ENCODE peak calls at places on chromosomes 6 and 20, in five cellular contexts. M is PC-3, D is ascending aorta, G is uterus, A is Caco-2. J is an unnamed sample. For H3K4me1, the result is how much of the 10 kb centered on the place peaks cover.

GRCh38 chr6:149545258-149545753 is 537 bp downstream of the PPIL4 start:
- DNase-seq in G (peak), D (peak), M (peak), A (peak), J (peak)

GRCh38 chr6:47476794-47477496 is 644 bp upstream of the CD2AP start:
- DNase-seq in A (no peak), D (no peak), M (peak), G (no peak), J (no peak)

GRCh38 chr6:2412731-2413130 is 167.3 kb upstream of the GMDS start:
- DNase-seq in A (no peak), M (peak), G (no peak), D (no peak), J (no peak)

GRCh38 chr20:9520096-9520495 is 5.7 kb downstream of the LAMP5 start:
- DNase-seq in A (no peak), D (no peak), G (no peak), M (no peak), J (no peak)

GRCh38 chr6:127477648-127478047 is 18.5 kb upstream of the KIAA0408 start:
- DNase-seq in G (no peak), A (no peak), D (no peak), M (no peak), J (peak)

GRCh38 chr6:134177753-134178229 is 125.4 kb upstream of the SLC2A12 start:
- DNase-seq in M (no peak), D (no peak), A (no peak), G (peak), J (peak)

GRCh38 chr6:134642217-134642616 is 307.7 kb downstream of the ALDH8A1 start:
- DNase-seq in M (no peak), D (no peak), G (no peak), A (no peak), J (no peak)

GRCh38 chr20:45911486-45912343 is at the start of gene PLTP:
- DNase-seq in D (peak), G (peak), M (peak), A (peak), J (no peak)

GRCh38 chr6:154829970-154830369 is 96.8 kb downstream of the SCAF8 start:
- DNase-seq in D (no peak), M (no peak), G (no peak), A (no peak), J (no peak)

GRCh38 chr20:4070323-4071176 is 55.2 kb upstream of the RNF24 start:
- DNase-seq in D (peak), M (no peak), A (no peak), G (no peak), J (no peak)

GRCh38 chr20:4067600-4068261 is 52.4 kb upstream of the RNF24 start:
- DNase-seq in A (no peak), D (peak), M (peak), G (no peak), J (no peak)

GRCh38 chr20:4066551-4066950 is 51.2 kb upstream of the RNF24 start:
- DNase-seq in M (no peak), D (peak), G (no peak), A (no peak), J (no peak)

GRCh38 chr20:4069741-4070140 is 54.4 kb upstream of the RNF24 start:
- DNase-seq in D (peak), A (no peak), G (no peak), M (peak), J (no peak)

GRCh38 chr20:4068708-4069107 is 53.4 kb upstream of the RNF24 start:
- DNase-seq in A (no peak), M (peak), D (peak), G (no peak), J (peak)
- H3K4me1 ChIP-seq in A (under half), M (half or more), D (under half), G (under half), J (under half)

GRCh38 chr20:17640875-17641378 is 41.1 kb downstream of the RRBP1 start:
- DNase-seq in A (no peak), M (no peak), G (no peak), D (no peak), J (no peak)

GRCh38 chr20:17640146-17640874 is 41.7 kb downstream of the RRBP1 start:
- DNase-seq in G (no peak), D (no peak), A (no peak), M (no peak), J (no peak)

GRCh38 chr20:17641993-17642392 is 40.0 kb downstream of the RRBP1 start:
- DNase-seq in M (no peak), G (no peak), A (no peak), D (no peak), J (no peak)

GRCh38 chr20:17642404-17643269 is 39.4 kb downstream of the RRBP1 start:
- DNase-seq in A (no peak), G (no peak), D (no peak), M (no peak), J (no peak)

DNA sequence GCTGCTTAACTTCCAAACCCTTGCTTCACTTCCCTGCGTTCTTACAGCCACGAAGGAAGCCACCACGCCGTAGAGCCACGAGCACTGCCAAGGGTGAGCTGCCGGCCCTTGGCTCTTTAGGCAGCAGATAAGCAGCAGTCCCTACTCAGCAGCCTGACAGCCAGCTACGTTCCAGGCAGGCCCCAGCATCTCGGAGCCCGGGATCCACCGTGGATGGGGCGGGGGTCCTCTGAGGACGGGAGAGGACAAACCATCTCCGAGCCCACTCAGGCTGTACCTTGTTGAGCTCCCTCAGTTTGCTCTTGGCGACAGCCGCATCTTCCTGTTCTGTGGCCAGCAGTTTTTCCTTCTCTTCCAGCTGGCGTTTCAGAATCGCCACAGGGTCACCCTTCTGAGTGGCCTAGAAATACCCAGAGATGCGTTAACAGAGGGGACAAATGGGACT is 40.5 kb downstream of the RRBP1 start:
- DNase-seq in M (no peak), A (no peak), G (no peak), D (no peak), J (no peak)
- H3K4me1 ChIP-seq in M (under half), A (under half), G (under half), D (under half), J (under half)

DNA sequence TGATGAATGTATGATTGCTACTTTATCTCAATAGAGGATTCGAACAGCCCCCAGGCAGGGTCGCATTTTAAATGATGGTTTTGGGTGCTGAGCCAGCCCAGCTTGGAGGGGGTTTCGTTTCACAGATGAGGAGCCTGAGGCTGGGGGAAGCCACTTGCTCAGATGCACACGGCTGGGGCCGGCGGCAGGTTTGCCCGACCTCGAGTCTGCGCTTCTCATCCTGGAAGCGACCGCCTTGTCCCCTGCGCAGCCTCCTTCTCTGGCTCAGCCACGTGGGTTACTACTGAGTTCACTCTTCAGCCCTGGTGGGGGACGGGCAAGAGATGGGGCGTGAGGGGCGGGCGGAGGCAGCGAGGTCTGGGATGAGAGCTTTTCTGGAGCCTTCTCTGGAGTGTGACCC is 25.3 kb downstream of the NTSR1 start:
- DNase-seq in G (no peak), A (no peak), M (no peak), D (no peak), J (no peak)
- H3K4me1 ChIP-seq in G (under half), A (under half), M (under half), D (under half), J (under half)

GRCh38 chr20:19519461-19519860 is 238.6 kb upstream of the RIN2 start:
- DNase-seq in G (no peak), A (no peak), M (no peak), D (no peak), J (no peak)

GRCh38 chr20:19524691-19525090 is 233.4 kb upstream of the RIN2 start:
- DNase-seq in G (no peak), D (no peak), A (no peak), M (no peak), J (no peak)

GRCh38 chr20:19520261-19520660 is 237.8 kb upstream of the RIN2 start:
- DNase-seq in M (no peak), A (no peak), D (no peak), G (no peak), J (no peak)

GRCh38 chr20:19522080-19522801 is 235.8 kb upstream of the RIN2 start:
- DNase-seq in A (no peak), G (no peak), M (no peak), D (no peak), J (no peak)

DNA sequence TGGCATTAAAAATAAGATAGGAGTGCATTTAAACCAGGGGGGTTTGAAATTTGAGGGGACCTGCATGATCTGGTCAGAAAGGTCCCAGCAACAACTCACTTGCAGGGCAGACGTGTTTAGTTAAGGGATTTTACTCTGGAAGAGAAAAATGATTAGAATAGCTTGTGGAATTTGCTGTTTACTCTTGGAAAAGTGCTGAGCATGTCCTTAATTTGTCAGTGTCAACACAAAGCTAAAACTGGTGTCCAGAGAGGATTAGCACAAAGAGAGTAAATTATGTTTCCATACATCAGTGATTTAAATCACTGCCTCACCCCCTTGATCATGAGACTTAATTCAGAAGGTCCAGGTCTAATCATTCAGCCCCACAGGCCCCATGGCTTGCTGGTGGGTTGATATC is 234.9 kb upstream of the RIN2 start:
- DNase-seq in G (no peak), A (no peak), D (no peak), M (no peak), J (no peak)
- H3K4me1 ChIP-seq in G (under half), A (under half), D (under half), M (under half), J (under half)

DNA sequence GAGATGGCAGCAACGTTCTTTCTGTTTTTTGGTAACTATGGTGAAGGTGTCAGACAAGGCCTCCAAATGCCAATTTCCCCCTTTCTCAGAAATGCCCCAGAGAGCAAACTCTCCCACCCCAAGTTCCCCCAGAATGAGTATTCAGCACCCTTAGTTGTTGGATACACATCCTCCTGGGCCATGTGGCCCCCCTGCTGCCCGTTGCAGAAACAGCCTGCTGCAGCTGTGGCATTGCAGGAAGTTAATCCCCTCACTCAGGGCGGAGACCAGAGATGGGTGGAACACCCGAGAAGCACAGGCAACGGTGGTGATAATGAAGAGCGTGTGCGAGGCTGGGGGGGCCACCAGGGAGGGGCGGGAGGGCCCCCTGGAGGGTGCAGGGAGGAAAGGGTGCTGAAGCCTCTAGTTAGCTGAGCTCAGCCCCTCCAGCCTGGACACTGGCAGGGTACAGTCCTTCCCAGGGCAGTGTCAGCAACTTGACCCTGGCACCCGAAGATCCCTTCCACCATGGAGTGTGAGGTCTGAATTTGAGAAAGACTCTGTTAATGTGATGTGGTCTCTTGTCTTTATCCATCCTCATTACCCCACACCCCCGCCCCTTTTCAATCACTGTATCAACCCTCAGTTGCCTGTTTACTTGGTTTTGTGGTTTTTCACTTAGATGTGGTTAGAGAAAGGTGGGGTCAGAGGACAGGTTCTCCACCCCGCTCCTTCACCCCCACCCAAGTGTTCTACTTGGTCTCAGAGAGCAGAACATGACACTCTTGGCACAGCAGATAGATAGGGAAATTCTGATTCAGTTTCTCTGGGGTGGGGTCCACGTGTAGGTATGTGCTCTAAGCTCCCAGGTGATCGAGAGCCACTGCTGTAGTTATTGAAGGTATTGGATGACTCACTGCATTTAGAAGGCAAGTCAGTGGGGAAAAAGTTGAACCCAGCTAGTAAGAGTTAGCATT is 208.8 kb upstream of the SUPT3H start:
- DNase-seq in M (peak), A (no peak), G (no peak), D (no peak), J (no peak)
- H3K4me1 ChIP-seq in M (half or more), A (under half), G (under half), D (under half), J (under half)